ENCODE peak calls at places on chromosome 10, in seven cellular contexts. One of them, this sample, is unnamed. For H3K4me1 and H3K36me3, the result is how much of the 10 kb centered on the place peaks cover.

GRCh38 chr10:12448729-12449391 is 99.5 kb downstream of the CAMK1D start:
- DNase-seq in neuronal stem cell: no peak
- DNase-seq in fibroblast of lung: peak
- DNase-seq in left ventricle myocardium inferior: no peak
- DNase-seq in right lobe of liver: no peak
- DNase-seq in psoas muscle: peak
- DNase-seq in cardiac muscle cell: no peak
- DNase-seq in this sample: no peak

GRCh38 chr10:60962946-60963345 is 19.0 kb upstream of the RHOBTB1 start:
- DNase-seq in left ventricle myocardium inferior: no peak
- DNase-seq in fibroblast of lung: peak
- DNase-seq in neuronal stem cell: no peak
- DNase-seq in right lobe of liver: no peak
- DNase-seq in cardiac muscle cell: no peak
- DNase-seq in psoas muscle: no peak
- DNase-seq in this sample: no peak

GRCh38 chr10:131198843-131199242 is 112.7 kb downstream of the TCERG1L start:
- DNase-seq in neuronal stem cell: no peak
- DNase-seq in fibroblast of lung: no peak
- DNase-seq in cardiac muscle cell: no peak
- DNase-seq in right lobe of liver: peak
- DNase-seq in left ventricle myocardium inferior: no peak
- DNase-seq in psoas muscle: no peak
- DNase-seq in this sample: no peak

GRCh38 chr10:48199580-48200377 is 74.7 kb downstream of the FRMPD2 start:
- DNase-seq in neuronal stem cell: no peak
- DNase-seq in cardiac muscle cell: no peak
- DNase-seq in fibroblast of lung: peak
- DNase-seq in psoas muscle: no peak
- DNase-seq in left ventricle myocardium inferior: no peak
- DNase-seq in right lobe of liver: no peak
- DNase-seq in this sample: no peak

GRCh38 chr10:6347391-6347951 is 144.7 kb downstream of the PFKFB3 start:
- DNase-seq in cardiac muscle cell: no peak
- DNase-seq in neuronal stem cell: no peak
- DNase-seq in fibroblast of lung: no peak
- DNase-seq in left ventricle myocardium inferior: no peak
- DNase-seq in psoas muscle: no peak
- DNase-seq in right lobe of liver: no peak
- DNase-seq in this sample: no peak

GRCh38 chr10:117312430-117312829 is 62.8 kb downstream of the PDZD8 start:
- DNase-seq in psoas muscle: no peak
- DNase-seq in fibroblast of lung: no peak
- DNase-seq in cardiac muscle cell: no peak
- DNase-seq in left ventricle myocardium inferior: no peak
- DNase-seq in right lobe of liver: no peak
- DNase-seq in neuronal stem cell: no peak
- DNase-seq in this sample: no peak

GRCh38 chr10:71049994-71050393 is 161.6 kb upstream of the PCBD1 start:
- DNase-seq in fibroblast of lung: no peak
- DNase-seq in left ventricle myocardium inferior: no peak
- DNase-seq in cardiac muscle cell: no peak
- DNase-seq in neuronal stem cell: no peak
- DNase-seq in right lobe of liver: no peak
- DNase-seq in psoas muscle: no peak
- DNase-seq in this sample: no peak

GRCh38 chr10:35259769-35260397 is 76.4 kb upstream of the CCNY start:
- DNase-seq in cardiac muscle cell: no peak
- DNase-seq in fibroblast of lung: peak
- DNase-seq in psoas muscle: no peak
- DNase-seq in right lobe of liver: no peak
- DNase-seq in neuronal stem cell: no peak
- DNase-seq in left ventricle myocardium inferior: no peak
- DNase-seq in this sample: no peak

DNA sequence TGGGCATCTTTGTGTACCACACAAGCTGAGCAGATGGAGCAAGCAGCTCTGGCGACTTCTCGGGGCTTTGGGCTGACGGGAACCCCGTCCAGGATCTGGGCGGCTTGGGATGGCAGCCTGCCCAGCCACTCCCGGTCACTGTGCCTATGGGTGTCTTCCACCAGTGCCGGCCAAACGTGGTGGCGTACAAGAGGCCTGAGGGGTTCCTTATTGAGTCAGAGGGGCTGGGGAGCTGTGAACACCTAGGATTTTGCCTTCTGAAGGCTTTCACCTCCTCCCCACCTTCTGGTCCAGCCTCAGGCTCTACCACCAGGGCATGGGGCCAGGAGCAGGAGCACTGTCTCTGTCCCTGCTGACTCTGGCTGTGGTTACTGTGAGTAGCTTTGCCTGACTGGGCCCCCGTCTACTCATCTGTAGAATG is 71.8 kb upstream of the PPIF start:
- DNase-seq in neuronal stem cell: no peak
- DNase-seq in fibroblast of lung: no peak
- DNase-seq in left ventricle myocardium inferior: peak
- DNase-seq in right lobe of liver: no peak
- DNase-seq in cardiac muscle cell: no peak
- DNase-seq in psoas muscle: peak
- DNase-seq in this sample: peak
- H3K4me1 ChIP-seq in neuronal stem cell: under half
- H3K4me1 ChIP-seq in fibroblast of lung: under half
- H3K4me1 ChIP-seq in left ventricle myocardium inferior: half or more
- H3K4me1 ChIP-seq in right lobe of liver: under half
- H3K4me1 ChIP-seq in cardiac muscle cell: under half
- H3K4me1 ChIP-seq in psoas muscle: under half
- H3K4me1 ChIP-seq in this sample: half or more

GRCh38 chr10:128074589-128074988 is 51.6 kb downstream of the MKI67 start:
- DNase-seq in fibroblast of lung: no peak
- DNase-seq in right lobe of liver: no peak
- DNase-seq in left ventricle myocardium inferior: no peak
- DNase-seq in psoas muscle: no peak
- DNase-seq in cardiac muscle cell: no peak
- DNase-seq in neuronal stem cell: no peak
- DNase-seq in this sample: no peak

GRCh38 chr10:128070721-128071416 is 55.4 kb downstream of the MKI67 start:
- DNase-seq in neuronal stem cell: no peak
- DNase-seq in left ventricle myocardium inferior: no peak
- DNase-seq in right lobe of liver: no peak
- DNase-seq in psoas muscle: no peak
- DNase-seq in fibroblast of lung: no peak
- DNase-seq in cardiac muscle cell: no peak
- DNase-seq in this sample: no peak

GRCh38 chr10:128073880-128074279 is 52.3 kb downstream of the MKI67 start:
- DNase-seq in cardiac muscle cell: no peak
- DNase-seq in left ventricle myocardium inferior: no peak
- DNase-seq in psoas muscle: no peak
- DNase-seq in fibroblast of lung: no peak
- DNase-seq in neuronal stem cell: no peak
- DNase-seq in right lobe of liver: no peak
- DNase-seq in this sample: no peak

GRCh38 chr10:128071417-128071782 is 54.8 kb downstream of the MKI67 start:
- DNase-seq in neuronal stem cell: no peak
- DNase-seq in psoas muscle: no peak
- DNase-seq in right lobe of liver: no peak
- DNase-seq in cardiac muscle cell: no peak
- DNase-seq in left ventricle myocardium inferior: no peak
- DNase-seq in fibroblast of lung: no peak
- DNase-seq in this sample: no peak

DNA sequence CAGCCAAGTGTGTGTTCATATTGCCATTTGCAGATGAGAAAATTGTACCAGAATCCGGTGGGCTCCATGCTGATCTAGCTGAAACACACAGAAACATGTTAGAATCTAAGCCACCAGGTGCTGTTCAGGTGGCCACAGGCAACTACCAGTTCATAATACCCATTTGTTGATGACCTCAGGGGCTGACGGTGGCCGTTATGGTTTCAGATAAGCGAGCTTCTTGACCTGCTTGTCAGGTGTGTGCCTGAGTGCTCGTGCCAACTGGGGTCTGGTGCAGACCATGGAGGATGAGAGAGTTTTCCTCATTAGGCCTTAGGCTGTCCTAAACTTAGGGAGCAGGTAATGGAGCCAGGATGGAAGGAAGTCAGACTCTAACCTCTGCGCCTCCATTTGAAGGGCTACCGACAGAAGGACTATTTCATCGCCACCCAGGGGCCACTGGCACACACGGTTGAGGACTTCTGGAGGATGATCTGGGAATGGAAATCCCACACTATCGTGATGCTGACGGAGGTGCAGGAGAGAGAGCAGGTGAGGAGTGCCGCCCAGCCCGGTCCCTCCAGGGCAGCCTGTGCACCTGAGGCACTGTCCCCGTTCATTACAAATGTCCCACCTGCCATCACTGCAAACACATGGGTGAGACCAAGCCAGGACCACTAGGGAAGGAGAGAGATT is 53.1 kb downstream of the MKI67 start:
- DNase-seq in neuronal stem cell: no peak
- DNase-seq in psoas muscle: no peak
- DNase-seq in cardiac muscle cell: no peak
- DNase-seq in fibroblast of lung: no peak
- DNase-seq in left ventricle myocardium inferior: no peak
- DNase-seq in right lobe of liver: no peak
- DNase-seq in this sample: no peak
- H3K36me3 ChIP-seq in neuronal stem cell: under half
- H3K36me3 ChIP-seq in psoas muscle: under half
- H3K36me3 ChIP-seq in cardiac muscle cell: under half
- H3K36me3 ChIP-seq in fibroblast of lung: under half
- H3K36me3 ChIP-seq in left ventricle myocardium inferior: half or more
- H3K36me3 ChIP-seq in right lobe of liver: under half
- H3K36me3 ChIP-seq in this sample: half or more

GRCh38 chr10:58647770-58648169 is 135.1 kb downstream of the BICC1 start:
- DNase-seq in psoas muscle: no peak
- DNase-seq in left ventricle myocardium inferior: no peak
- DNase-seq in right lobe of liver: no peak
- DNase-seq in fibroblast of lung: no peak
- DNase-seq in cardiac muscle cell: no peak
- DNase-seq in neuronal stem cell: no peak
- DNase-seq in this sample: no peak

GRCh38 chr10:58643029-58643428 is 130.4 kb downstream of the BICC1 start:
- DNase-seq in psoas muscle: no peak
- DNase-seq in left ventricle myocardium inferior: no peak
- DNase-seq in right lobe of liver: no peak
- DNase-seq in cardiac muscle cell: no peak
- DNase-seq in fibroblast of lung: no peak
- DNase-seq in neuronal stem cell: no peak
- DNase-seq in this sample: no peak

GRCh38 chr10:58644311-58644710 is 131.6 kb downstream of the BICC1 start:
- DNase-seq in fibroblast of lung: no peak
- DNase-seq in psoas muscle: no peak
- DNase-seq in cardiac muscle cell: no peak
- DNase-seq in right lobe of liver: no peak
- DNase-seq in neuronal stem cell: no peak
- DNase-seq in left ventricle myocardium inferior: no peak
- DNase-seq in this sample: no peak

GRCh38 chr10:58647366-58647765 is 134.7 kb downstream of the BICC1 start:
- DNase-seq in cardiac muscle cell: no peak
- DNase-seq in psoas muscle: no peak
- DNase-seq in left ventricle myocardium inferior: no peak
- DNase-seq in neuronal stem cell: no peak
- DNase-seq in right lobe of liver: no peak
- DNase-seq in fibroblast of lung: no peak
- DNase-seq in this sample: no peak

DNA sequence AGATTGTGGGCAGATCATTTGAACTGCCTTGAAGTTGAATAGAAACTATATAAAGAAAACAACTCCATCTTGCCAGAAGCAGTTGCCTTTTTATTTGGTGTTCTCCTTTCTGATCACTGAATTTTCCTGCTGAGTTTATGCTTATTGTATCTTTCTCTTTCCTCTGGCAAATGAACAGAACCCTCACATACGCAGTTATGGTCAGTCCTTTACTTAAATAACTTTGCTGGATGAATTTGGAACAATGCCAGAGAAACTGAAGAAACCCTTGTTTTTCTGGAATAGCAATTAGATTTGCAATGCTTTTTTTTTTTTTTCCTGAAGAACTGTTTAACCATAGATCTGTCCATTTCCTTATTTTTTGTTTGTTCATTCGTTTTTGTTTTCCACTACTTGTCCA is 133.1 kb downstream of the BICC1 start:
- DNase-seq in psoas muscle: no peak
- DNase-seq in right lobe of liver: no peak
- DNase-seq in neuronal stem cell: no peak
- DNase-seq in fibroblast of lung: peak
- DNase-seq in cardiac muscle cell: no peak
- DNase-seq in left ventricle myocardium inferior: no peak
- DNase-seq in this sample: no peak
- H3K27ac ChIP-seq in psoas muscle: peak
- H3K27ac ChIP-seq in right lobe of liver: no peak
- H3K27ac ChIP-seq in neuronal stem cell: no peak
- H3K27ac ChIP-seq in fibroblast of lung: no peak
- H3K27ac ChIP-seq in cardiac muscle cell: no peak
- H3K27ac ChIP-seq in left ventricle myocardium inferior: peak
- H3K27ac ChIP-seq in this sample: no peak

GRCh38 chr10:46030091-46030937 is at the start of gene NCOA4:
- DNase-seq in left ventricle myocardium inferior: peak
- DNase-seq in neuronal stem cell: peak
- DNase-seq in fibroblast of lung: peak
- DNase-seq in cardiac muscle cell: peak
- DNase-seq in right lobe of liver: peak
- DNase-seq in psoas muscle: peak
- DNase-seq in this sample: peak

GRCh38 chr10:46026106-46026505 is 4.3 kb downstream of the NCOA4 start:
- DNase-seq in neuronal stem cell: no peak
- DNase-seq in right lobe of liver: no peak
- DNase-seq in psoas muscle: no peak
- DNase-seq in cardiac muscle cell: no peak
- DNase-seq in fibroblast of lung: no peak
- DNase-seq in left ventricle myocardium inferior: no peak
- DNase-seq in this sample: no peak

GRCh38 chr10:46031648-46032532 is 1.5 kb upstream of the NCOA4 start:
- DNase-seq in right lobe of liver: no peak
- DNase-seq in left ventricle myocardium inferior: no peak
- DNase-seq in neuronal stem cell: no peak
- DNase-seq in psoas muscle: no peak
- DNase-seq in fibroblast of lung: no peak
- DNase-seq in cardiac muscle cell: no peak
- DNase-seq in this sample: no peak

GRCh38 chr10:46024948-46025347 is 5.5 kb downstream of the NCOA4 start:
- DNase-seq in fibroblast of lung: no peak
- DNase-seq in psoas muscle: no peak
- DNase-seq in cardiac muscle cell: no peak
- DNase-seq in neuronal stem cell: no peak
- DNase-seq in right lobe of liver: no peak
- DNase-seq in left ventricle myocardium inferior: no peak
- DNase-seq in this sample: no peak

DNA sequence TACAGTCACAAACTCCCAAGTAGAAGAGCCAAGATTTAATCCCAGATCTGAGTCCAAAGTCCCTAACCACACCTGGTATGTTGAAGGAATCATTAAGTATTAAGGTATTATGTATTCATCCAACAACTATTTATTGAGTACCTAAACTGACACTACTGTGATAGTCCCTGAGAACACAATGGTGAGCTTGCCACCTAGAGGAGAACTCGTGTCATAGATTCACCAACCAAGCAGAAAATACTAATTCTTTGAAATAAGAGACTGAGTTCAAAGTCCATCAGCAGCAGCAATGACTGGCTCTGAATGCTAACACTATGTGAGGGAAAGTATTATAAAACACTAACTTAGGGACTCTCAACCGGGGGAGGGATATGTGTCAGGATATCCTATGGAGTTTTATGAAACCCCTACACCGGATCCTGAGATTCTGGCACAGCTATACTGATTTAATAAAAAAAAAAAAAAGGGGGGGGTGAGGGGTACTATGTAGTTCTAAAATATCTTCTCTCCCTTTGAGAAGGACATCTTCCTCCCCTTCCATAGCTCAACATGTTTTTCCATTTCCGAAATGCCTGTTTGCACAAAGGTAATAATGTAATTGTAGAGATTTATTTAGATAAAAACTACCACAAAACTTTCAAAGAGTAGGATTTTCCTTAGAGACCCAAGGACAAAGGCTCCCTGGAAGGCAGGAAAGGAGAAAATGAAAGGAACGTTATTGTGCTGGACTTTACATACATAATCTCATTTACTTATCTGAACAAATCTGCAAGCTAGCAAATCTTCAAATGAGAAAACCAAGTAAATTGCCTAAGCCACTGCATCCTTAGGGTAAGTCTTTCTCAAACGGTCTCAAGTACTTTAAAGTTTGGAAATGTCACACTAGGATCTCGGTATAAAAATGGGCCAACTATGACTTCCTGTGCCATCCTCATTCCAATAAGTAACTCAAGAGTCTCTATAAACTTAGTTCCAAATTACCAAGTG is 1.5 kb downstream of the NCOA4 start:
- DNase-seq in psoas muscle: no peak
- DNase-seq in cardiac muscle cell: peak
- DNase-seq in neuronal stem cell: peak
- DNase-seq in right lobe of liver: no peak
- DNase-seq in left ventricle myocardium inferior: no peak
- DNase-seq in fibroblast of lung: peak
- DNase-seq in this sample: no peak
- H3K4me1 ChIP-seq in psoas muscle: half or more
- H3K4me1 ChIP-seq in cardiac muscle cell: under half
- H3K4me1 ChIP-seq in neuronal stem cell: under half
- H3K4me1 ChIP-seq in right lobe of liver: under half
- H3K4me1 ChIP-seq in left ventricle myocardium inferior: half or more
- H3K4me1 ChIP-seq in fibroblast of lung: under half
- H3K4me1 ChIP-seq in this sample: half or more